ENCODE peak calls at places on chromosomes 16 and 17, in four cellular contexts. O is GM12878, R is A549, U is HepG2. Q is an unnamed sample.

GRCh38 chr17:20206068-20206467 is 196.9 kb downstream of the SPECC1 start:
- DNase-seq in O (no peak), R (peak), U (no peak), Q (peak)

GRCh38 chr16:4663756-4664465 is 29.5 kb upstream of the NUDT16L1 start:
- DNase-seq in O (no peak), R (no peak), U (peak), Q (no peak)

GRCh38 chr17:47969975-47970724 is 763 bp upstream of the CDK5RAP3 start:
- DNase-seq in O (no peak), R (no peak), U (no peak), Q (no peak)

GRCh38 chr17:9959377-9959981 is 54.4 kb upstream of the RCVRN start:
- DNase-seq in O (no peak), R (peak), U (peak), Q (peak)

GRCh38 chr16:68399456-68399855 is 48.9 kb downstream of the SMPD3 start:
- DNase-seq in O (no peak), R (no peak), U (no peak), Q (no peak)

GRCh38 chr16:58644765-58645487 is 15.3 kb upstream of the CNOT1 start:
- DNase-seq in O (no peak), R (no peak), U (no peak), Q (no peak)

GRCh38 chr17:16428098-16428882 is 12.9 kb downstream of the TRPV2 start:
- DNase-seq in O (no peak), R (peak), U (peak), Q (peak)

GRCh38 chr17:31431098-31431794 is 39.8 kb downstream of the RAB11FIP4 start:
- DNase-seq in O (no peak), R (no peak), U (no peak), Q (no peak)

GRCh38 chr17:74429604-74430384 is 2.1 kb upstream of the GPRC5C start:
- DNase-seq in O (no peak), R (no peak), U (peak), Q (no peak)

GRCh38 chr16:70252355-70252988 is 732 bp upstream of the EXOSC6 start:
- DNase-seq in O (no peak), R (peak), U (no peak), Q (peak)

GRCh38 chr16:85663891-85664321 is 24.8 kb downstream of the GINS2 start:
- DNase-seq in O (no peak), R (no peak), U (no peak), Q (no peak)

GRCh38 chr17:45063198-45063597 is 2.1 kb downstream of the NMT1 start:
- DNase-seq in O (peak), R (no peak), U (no peak), Q (no peak)

GRCh38 chr16:69894675-69895074 is 56.5 kb upstream of the CLEC18A start:
- DNase-seq in O (no peak), R (no peak), U (no peak), Q (no peak)

GRCh38 chr17:13631541-13631940 is 29.8 kb upstream of the HS3ST3A1 start:
- DNase-seq in O (no peak), R (no peak), U (no peak), Q (no peak)

GRCh38 chr16:49587511-49587910 is 213.9 kb downstream of the C16orf78 start:
- DNase-seq in O (no peak), R (no peak), U (no peak), Q (no peak)

GRCh38 chr17:27608330-27609230 is 22.4 kb upstream of the LGALS9 start:
- DNase-seq in O (no peak), R (peak), U (peak), Q (no peak)

GRCh38 chr16:1631931-1632637 is 19.9 kb downstream of the CRAMP1 start:
- DNase-seq in O (no peak), R (no peak), U (no peak), Q (no peak)

GRCh38 chr17:44362056-44362355 is 1.6 kb downstream of the FAM171A2 start:
- DNase-seq in O (no peak), R (no peak), U (no peak), Q (no peak)

GRCh38 chr17:39229274-39229913 is 3.6 kb upstream of the STAC2 start:
- DNase-seq in O (no peak), R (no peak), U (no peak), Q (no peak)

GRCh38 chr17:78821961-78822360 is 18.7 kb downstream of the USP36 start:
- DNase-seq in O (no peak), R (no peak), U (no peak), Q (no peak)

GRCh38 chr16:65285128-65286120 is 163.6 kb upstream of the CDH11 start:
- DNase-seq in O (no peak), R (no peak), U (no peak), Q (no peak)
- TF ChIP-seq POLR2AphosphoS2 in O (no peak), R (no peak), U (no peak), Q (no peak)

GRCh38 chr17:83035722-83036121 is 43.7 kb upstream of the METRNL start:
- DNase-seq in O (no peak), R (no peak), U (no peak), Q (no peak)
- TF ChIP-seq JUNB in O (no peak), R (no peak), U (no peak), Q (no peak)

GRCh38 chr17:7114875-7115614 is 423 bp upstream of the ASGR2 start:
- DNase-seq in O (no peak), R (no peak), U (peak), Q (no peak)
- TF ChIP-seq POLR2AphosphoS2 in O (no peak), R (no peak), U (no peak), Q (no peak)

GRCh38 chr16:10314317-10314716 is 71.5 kb upstream of the ATF7IP2 start:
- DNase-seq in O (no peak), R (no peak), U (no peak), Q (no peak)
- TF ChIP-seq JUNB in O (no peak), R (no peak), U (no peak), Q (no peak)

GRCh38 chr17:77465358-77466041 is 324.7 kb downstream of the SEC14L1 start:
- DNase-seq in O (peak), R (no peak), U (no peak), Q (no peak)
- TF ChIP-seq POLR2AphosphoS2 in O (no peak), R (no peak), U (no peak), Q (no peak)

DNA sequence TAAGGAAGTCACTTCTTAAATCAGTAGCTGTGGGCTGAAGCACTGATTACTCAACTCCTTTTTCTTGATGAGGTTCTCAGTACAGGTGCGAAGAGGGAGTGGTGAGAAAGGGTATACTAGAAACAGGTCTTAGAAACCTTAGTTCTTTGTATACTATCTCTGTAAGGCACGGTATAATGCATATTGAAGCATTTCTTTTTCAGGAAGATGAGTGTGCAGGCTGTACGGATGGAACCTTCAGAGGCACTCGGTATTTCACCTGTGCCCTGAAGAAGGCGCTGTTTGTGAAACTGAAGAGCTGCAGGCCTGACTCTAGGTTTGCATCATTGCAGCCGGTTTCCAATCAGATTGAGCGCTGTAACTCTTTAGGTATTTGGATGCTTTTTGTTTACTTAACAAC is 39.2 kb downstream of the CYLD start:
- DNase-seq in O (no peak), R (no peak), U (no peak), Q (peak)
- TF ChIP-seq JUNB in O (no peak), R (no peak), U (no peak), Q (no peak)

GRCh38 chr16:65783709-65784474 is 582.6 kb upstream of the CDH5 start:
- DNase-seq in O (no peak), R (no peak), U (no peak), Q (no peak)
- TF ChIP-seq POLR2AphosphoS2 in O (no peak), R (no peak), U (no peak), Q (no peak)